ENCODE peak calls at places on chromosomes 5 and 9, in eight cellular contexts. B, Q, X, M, I, A, F and K are unnamed samples.

GRCh38 chr9:2411459-2412215 is 209.9 kb upstream of the VLDLR start:
- DNase-seq in I (no peak), Q (no peak), A (no peak), F (no peak), X (no peak), M (no peak), B (no peak), K (no peak)

GRCh38 chr9:27518006-27518405 is 6.1 kb upstream of the IFNK start:
- DNase-seq in B (no peak), F (no peak), A (no peak), M (no peak), I (no peak), X (no peak), Q (no peak), K (no peak)

GRCh38 chr5:42005561-42006153 is 80.6 kb downstream of the FBXO4 start:
- DNase-seq in F (no peak), Q (peak), A (peak), B (no peak), M (peak), X (no peak), I (peak), K (peak)

GRCh38 chr9:131823701-131824146 is 83.8 kb upstream of the RAPGEF1 start:
- DNase-seq in X (no peak), B (no peak), M (no peak), Q (no peak), I (no peak), A (no peak), F (no peak), K (no peak)

GRCh38 chr5:143110591-143110990 is 292.9 kb downstream of the NR3C1 start:
- DNase-seq in A (no peak), I (no peak), M (no peak), Q (no peak), B (no peak), X (no peak), F (no peak), K (no peak)

GRCh38 chr5:51433052-51433710 is 49.9 kb downstream of the ISL1 start:
- DNase-seq in I (no peak), A (no peak), X (no peak), F (no peak), M (no peak), B (no peak), Q (no peak), K (no peak)

GRCh38 chr9:87395804-87396458 is 101.7 kb upstream of the DAPK1 start:
- DNase-seq in F (no peak), M (no peak), I (no peak), Q (no peak), X (no peak), A (no peak), B (no peak), K (no peak)

GRCh38 chr5:14739961-14740360 is 75.4 kb downstream of the OTULIN start:
- DNase-seq in X (no peak), M (no peak), F (no peak), Q (no peak), A (no peak), I (no peak), B (no peak), K (no peak)

GRCh38 chr9:69157751-69158466 is 16.2 kb upstream of the TJP2 start:
- DNase-seq in A (no peak), I (peak), B (no peak), Q (no peak), X (no peak), M (no peak), F (no peak), K (no peak)

GRCh38 chr9:127520941-127521918 is 69.9 kb downstream of the LRSAM1 start:
- DNase-seq in B (no peak), A (no peak), F (no peak), Q (no peak), X (peak), I (peak), M (no peak), K (no peak)

GRCh38 chr5:157267766-157268480 is 2.0 kb downstream of the CYFIP2 start:
- DNase-seq in I (no peak), X (no peak), A (no peak), M (no peak), Q (no peak), B (no peak), F (peak), K (no peak)

GRCh38 chr5:126334755-126335154 is 88.5 kb upstream of the GRAMD2B start:
- DNase-seq in A (no peak), M (no peak), Q (no peak), I (no peak), X (no peak), B (no peak), F (no peak), K (no peak)

GRCh38 chr5:78274540-78275197 is 19.8 kb downstream of the AP3B1 start:
- DNase-seq in Q (no peak), I (no peak), B (no peak), F (no peak), A (no peak), X (no peak), M (no peak), K (no peak)

GRCh38 chr5:125987677-125988255 is 435.4 kb upstream of the GRAMD2B start:
- DNase-seq in X (no peak), I (no peak), A (no peak), M (no peak), B (no peak), F (no peak), Q (no peak), K (no peak)

GRCh38 chr5:103414598-103414997 is 148.0 kb downstream of the NUDT12 start:
- DNase-seq in M (no peak), A (no peak), B (no peak), X (no peak), Q (no peak), I (no peak), F (no peak), K (no peak)

GRCh38 chr5:178286226-178287090 is 53.9 kb upstream of the PHYKPL start:
- DNase-seq in M (no peak), A (no peak), B (no peak), Q (no peak), F (no peak), I (no peak), X (no peak), K (no peak)